ENCODE peak calls at places on chromosomes 4 and X, in five cellular contexts. Z, P, E, V and S are unnamed samples.

GRCh38 chr4:88722276-88722780 is 24.7 kb upstream of the NAP1L5 start:
- DNase-seq in Z (no peak), P (no peak), E (no peak), V (no peak), S (no peak)

GRCh38 chr4:183438458-183439113 is 5.8 kb upstream of the CDKN2AIP start:
- DNase-seq in Z (no peak), P (peak; percentile 62), E (no peak), V (no peak), S (no peak)

GRCh38 chrX:131675596-131676194 is 131.8 kb downstream of the OR13H1 start:
- DNase-seq in Z (no peak), P (peak; percentile 18), E (peak; percentile 52), V (peak; percentile 35), S (peak; percentile 2)

GRCh38 chrX:142005532-142005931 is 101.8 kb downstream of the MAGEC1 start:
- DNase-seq in Z (no peak), P (no peak), E (peak; percentile 60), V (no peak), S (no peak)

GRCh38 chrX:150365051-150365952 is 2.2 kb downstream of the MAMLD1 start:
- DNase-seq in Z (no peak), P (peak; percentile 66), E (peak; percentile 46), V (peak; percentile 78), S (no peak)

GRCh38 chr4:31788676-31789075 is 1068.5 kb downstream of the PCDH7 start:
- DNase-seq in Z (no peak), P (no peak), E (no peak), V (no peak), S (no peak)

GRCh38 chr4:15132739-15133138 is 130.5 kb downstream of the CPEB2 start:
- DNase-seq in Z (no peak), P (peak; percentile 28), E (no peak), V (peak; percentile 76), S (no peak)

GRCh38 chr4:154491731-154492249 is at the start of gene DCHS2:
- DNase-seq in Z (no peak), P (no peak), E (no peak), V (peak; percentile 55), S (no peak)

GRCh38 chr4:157706134-157706533 is 466.7 kb downstream of the GASK1B start:
- DNase-seq in Z (no peak), P (no peak), E (no peak), V (no peak), S (no peak)

GRCh38 chrX:37753384-37753783 is 26.5 kb upstream of the CYBB start:
- DNase-seq in Z (no peak), P (no peak), E (no peak), V (no peak), S (no peak)

GRCh38 chrX:37349131-37350033 is at the start of gene PRRG1:
- DNase-seq in Z (no peak), P (peak; percentile 85), E (peak; percentile 8), V (peak; percentile 64), S (no peak)

GRCh38 chrX:33324099-33324498 is 112.8 kb upstream of the DMD start:
- DNase-seq in Z (no peak), P (no peak), E (no peak), V (no peak), S (no peak)

GRCh38 chrX:39167791-39168190 is 366.5 kb downstream of the MID1IP1 start:
- DNase-seq in Z (no peak), P (no peak), E (peak; percentile 83), V (peak; percentile 32), S (no peak)

GRCh38 chr4:88018471-88018870 is 11.0 kb downstream of the PKD2 start:
- DNase-seq in Z (no peak), P (peak; percentile 82), E (no peak), V (no peak), S (no peak)

GRCh38 chr4:71441186-71442169 is 102.7 kb downstream of the SLC4A4 start:
- DNase-seq in Z (no peak), P (no peak), E (peak; percentile 24), V (no peak), S (no peak)

GRCh38 chrX:145816607-145817298 is 876 bp upstream of the SLITRK2 start:
- DNase-seq in Z (no peak), P (no peak), E (no peak), V (no peak), S (no peak)

GRCh38 chr4:31041385-31041784 is 321.2 kb downstream of the PCDH7 start:
- DNase-seq in Z (no peak), P (no peak), E (no peak), V (no peak), S (no peak)

GRCh38 chr4:155119006-155119405 is 89.4 kb upstream of the NPY2R start:
- DNase-seq in Z (no peak), P (no peak), E (no peak), V (no peak), S (no peak)

GRCh38 chrX:152072236-152072635 is 66.1 kb downstream of the MAGEA10 start:
- DNase-seq in Z (no peak), P (peak; percentile 6), E (no peak), V (no peak), S (no peak)

GRCh38 chrX:17788439-17788838 is 51.1 kb downstream of the SCML1 start:
- DNase-seq in Z (no peak), P (peak; percentile 47), E (peak; percentile 12), V (peak; percentile 80), S (peak; percentile 14)

GRCh38 chr4:4663028-4663427 is 121.2 kb upstream of the STX18 start:
- DNase-seq in Z (no peak), P (peak; percentile 33), E (no peak), V (no peak), S (no peak)

GRCh38 chrX:68945603-68946228 is 116.9 kb downstream of the EFNB1 start:
- DNase-seq in Z (no peak), P (peak; percentile 83), E (no peak), V (no peak), S (no peak)

GRCh38 chrX:82237328-82237727 is 1035.4 kb downstream of the SH3BGRL start:
- DNase-seq in Z (no peak), P (no peak), E (no peak), V (no peak), S (peak; percentile 1)

GRCh38 chrX:33211356-33212254 is at the start of gene DMD:
- DNase-seq in Z (no peak), P (peak; percentile 88), E (no peak), V (no peak), S (no peak)

GRCh38 chr4:62912531-62912930 is 1496.7 kb downstream of the TECRL start:
- DNase-seq in Z (no peak), P (no peak), E (no peak), V (no peak), S (no peak)

GRCh38 chr4:55993994-55994657 is 45.4 kb downstream of the CEP135 start:
- DNase-seq in Z (peak; percentile 31), P (no peak), E (no peak), V (no peak), S (no peak)

GRCh38 chr4:30821891-30822612 is 101.9 kb downstream of the PCDH7 start:
- DNase-seq in Z (no peak), P (peak; percentile 25), E (no peak), V (peak; percentile 10), S (no peak)

GRCh38 chr4:186829740-186830449 is 106.2 kb upstream of the FAT1 start:
- DNase-seq in Z (no peak), P (peak; percentile 95), E (peak; percentile 97), V (no peak), S (no peak)

GRCh38 chr4:47551682-47552081 is 66.6 kb downstream of the ATP10D start:
- DNase-seq in Z (no peak), P (no peak), E (no peak), V (no peak), S (no peak)

GRCh38 chr4:73740353-73740778 is at the start of gene CXCL8:
- DNase-seq in Z (no peak), P (peak; percentile 82), E (no peak), V (no peak), S (peak; percentile 2)

GRCh38 chr4:183919173-183919572 is 14.1 kb downstream of the STOX2 start:
- DNase-seq in Z (no peak), P (no peak), E (no peak), V (peak; percentile 77), S (no peak)

GRCh38 chr4:174505892-174506291 is 16.4 kb downstream of the HPGD start:
- DNase-seq in Z (no peak), P (no peak), E (no peak), V (no peak), S (no peak)

GRCh38 chrX:44643723-44644122 is 101.1 kb upstream of the FUNDC1 start:
- DNase-seq in Z (no peak), P (no peak), E (no peak), V (no peak), S (no peak)

GRCh38 chrX:111035256-111035655 is 60.7 kb upstream of the PAK3 start:
- DNase-seq in Z (no peak), P (no peak), E (no peak), V (no peak), S (no peak)

GRCh38 chr4:133969202-133969873 is 232.3 kb downstream of the PABPC4L start:
- DNase-seq in Z (no peak), P (peak; percentile 80), E (peak; percentile 25), V (peak; percentile 2), S (no peak)

GRCh38 chr4:67542076-67542475 is 3.2 kb downstream of the CENPC start:
- DNase-seq in Z (no peak), P (no peak), E (no peak), V (no peak), S (no peak)

GRCh38 chrX:134625315-134625718 is 33.0 kb downstream of the PLAC1 start:
- DNase-seq in Z (no peak), P (peak; percentile 60), E (no peak), V (no peak), S (no peak)

DNA sequence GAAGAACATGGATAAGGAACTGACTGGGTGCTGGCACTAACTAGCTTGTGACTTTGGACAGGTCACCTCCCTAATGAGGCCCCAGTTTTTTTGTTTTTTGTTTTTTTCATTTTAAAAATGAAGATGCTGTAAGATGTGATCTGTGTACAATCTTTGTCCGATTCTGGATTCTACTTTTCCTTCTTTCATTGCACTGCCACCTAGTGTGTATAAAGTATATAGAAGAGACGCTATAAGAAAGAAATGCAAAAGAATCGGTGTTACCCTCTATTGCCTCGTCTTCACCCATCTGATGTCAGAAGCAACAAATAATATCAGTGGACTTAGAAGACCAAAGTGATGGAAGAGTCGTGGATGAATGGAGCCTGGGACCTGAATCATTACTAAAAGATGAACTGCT is 58.6 kb upstream of the P2RY10 start:
- DNase-seq in Z (peak; percentile 5), P (no peak), E (peak; percentile 31), V (peak; percentile 5), S (peak; percentile 11)
- H2AFZ ChIP-seq in Z (no peak overlapping the region), P (no peak overlapping the region), E (peak overlapping the region; percentile 1), V (no peak overlapping the region), S (no peak overlapping the region)

DNA sequence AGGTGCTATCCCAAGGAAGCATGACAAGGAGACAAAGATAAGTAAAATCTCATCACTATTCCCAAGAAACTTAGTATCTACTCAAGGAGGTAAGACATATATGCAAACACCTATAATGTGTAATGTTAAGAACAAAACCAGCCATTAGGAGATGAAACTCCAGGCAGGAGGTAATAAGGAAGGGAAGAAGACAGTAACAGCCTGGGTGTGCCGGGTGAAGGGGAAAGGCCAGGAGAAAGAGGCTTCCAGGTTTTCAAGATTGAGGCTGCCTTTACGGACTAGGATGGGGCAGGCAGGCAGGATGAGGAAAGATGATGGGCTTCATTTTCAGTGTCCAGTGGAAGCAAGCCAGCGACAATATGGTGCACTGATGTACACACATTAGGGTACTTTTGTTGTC is 62.5 kb downstream of the LEF1 start:
- DNase-seq in Z (no peak), P (no peak), E (no peak), V (no peak), S (no peak)
- H2AFZ ChIP-seq in Z (no peak overlapping the region), P (no peak overlapping the region), E (no peak overlapping the region), V (no peak overlapping the region), S (no peak overlapping the region)

GRCh38 chrX:12950851-12951589 is 23.9 kb upstream of the TMSB4X start:
- DNase-seq in Z (peak; percentile 73), P (no peak), E (no peak), V (peak; percentile 39), S (peak; percentile 84)
- H2AFZ ChIP-seq in Z (no peak overlapping the region), P (no peak overlapping the region), E (no peak overlapping the region), V (peak overlapping the region; percentile 74), S (peak overlapping the region; percentile 78)

GRCh38 chr4:101960431-101960830 is 169.9 kb downstream of the BANK1 start:
- DNase-seq in Z (no peak), P (no peak), E (no peak), V (no peak), S (no peak)
- H2AFZ ChIP-seq in Z (no peak overlapping the region), P (no peak overlapping the region), E (no peak overlapping the region), V (peak overlapping the region; percentile 67), S (no peak overlapping the region)